ENCODE peak calls at places on chromosome 20, in eight cellular contexts. One of them, this sample, is unnamed.
A peak's percentile ranks its signal among the peaks of the same experiment; 100 is the strongest.

GRCh38 chr20:50943091-50943490 is 11.9 kb upstream of the ADNP start:
- DNase-seq in NB4: no peak
- DNase-seq in GM12878: no peak
- DNase-seq in esophagus squamous epithelium: no peak
- DNase-seq in tibial nerve: no peak
- DNase-seq in transverse colon: no peak
- DNase-seq in body of pancreas: no peak
- DNase-seq in ovary: no peak
- DNase-seq in this sample: no peak

GRCh38 chr20:50532231-50532630 is 22.0 kb downstream of the PTPN1 start:
- DNase-seq in tibial nerve: no peak
- DNase-seq in NB4: no peak
- DNase-seq in GM12878: no peak
- DNase-seq in transverse colon: no peak
- DNase-seq in body of pancreas: no peak
- DNase-seq in esophagus squamous epithelium: no peak
- DNase-seq in ovary: no peak
- DNase-seq in this sample: no peak

GRCh38 chr20:52103911-52104545 is 87.6 kb downstream of the ZFP64 start:
- DNase-seq in NB4: peak; percentile 90
- DNase-seq in esophagus squamous epithelium: no peak
- DNase-seq in tibial nerve: no peak
- DNase-seq in GM12878: no peak
- DNase-seq in body of pancreas: no peak
- DNase-seq in ovary: no peak
- DNase-seq in transverse colon: no peak
- DNase-seq in this sample: no peak

GRCh38 chr20:18144541-18145099 is 7.0 kb downstream of the KAT14 start:
- DNase-seq in tibial nerve: no peak
- DNase-seq in NB4: no peak
- DNase-seq in body of pancreas: no peak
- DNase-seq in ovary: no peak
- DNase-seq in GM12878: no peak
- DNase-seq in esophagus squamous epithelium: no peak
- DNase-seq in transverse colon: no peak
- DNase-seq in this sample: no peak

GRCh38 chr20:59848182-59848581 is 85.3 kb downstream of the SYCP2 start:
- DNase-seq in NB4: no peak
- DNase-seq in body of pancreas: no peak
- DNase-seq in GM12878: no peak
- DNase-seq in tibial nerve: no peak
- DNase-seq in transverse colon: no peak
- DNase-seq in esophagus squamous epithelium: no peak
- DNase-seq in ovary: no peak
- DNase-seq in this sample: no peak

GRCh38 chr20:3233131-3233990 is 5.6 kb downstream of the SLC4A11 start:
- DNase-seq in NB4: no peak
- DNase-seq in GM12878: no peak
- DNase-seq in ovary: no peak
- DNase-seq in esophagus squamous epithelium: no peak
- DNase-seq in transverse colon: no peak
- DNase-seq in body of pancreas: no peak
- DNase-seq in tibial nerve: no peak
- DNase-seq in this sample: no peak

GRCh38 chr20:38169636-38170035 is 4.6 kb upstream of the TGM2 start:
- DNase-seq in NB4: no peak
- DNase-seq in tibial nerve: no peak
- DNase-seq in transverse colon: no peak
- DNase-seq in ovary: no peak
- DNase-seq in body of pancreas: no peak
- DNase-seq in esophagus squamous epithelium: no peak
- DNase-seq in GM12878: no peak
- DNase-seq in this sample: no peak

GRCh38 chr20:2305479-2305878 is 9.7 kb downstream of the TGM3 start:
- DNase-seq in tibial nerve: no peak
- DNase-seq in GM12878: no peak
- DNase-seq in esophagus squamous epithelium: no peak
- DNase-seq in ovary: no peak
- DNase-seq in body of pancreas: no peak
- DNase-seq in transverse colon: no peak
- DNase-seq in NB4: no peak
- DNase-seq in this sample: no peak

GRCh38 chr20:12207875-12208274 is 290.2 kb downstream of the BTBD3 start:
- DNase-seq in body of pancreas: peak; percentile 48
- DNase-seq in GM12878: no peak
- DNase-seq in ovary: no peak
- DNase-seq in NB4: peak; percentile 48
- DNase-seq in esophagus squamous epithelium: no peak
- DNase-seq in transverse colon: no peak
- DNase-seq in tibial nerve: no peak
- DNase-seq in this sample: peak; percentile 14

GRCh38 chr20:4167261-4168004 is 152.1 kb upstream of the RNF24 start:
- DNase-seq in body of pancreas: no peak
- DNase-seq in transverse colon: no peak
- DNase-seq in GM12878: no peak
- DNase-seq in esophagus squamous epithelium: no peak
- DNase-seq in NB4: no peak
- DNase-seq in ovary: no peak
- DNase-seq in tibial nerve: peak; percentile 43
- DNase-seq in this sample: no peak

GRCh38 chr20:64268180-64268579 is 12.6 kb downstream of the PCMTD2 start:
- DNase-seq in ovary: no peak
- DNase-seq in body of pancreas: no peak
- DNase-seq in NB4: no peak
- DNase-seq in esophagus squamous epithelium: no peak
- DNase-seq in tibial nerve: no peak
- DNase-seq in transverse colon: no peak
- DNase-seq in GM12878: no peak
- DNase-seq in this sample: no peak

GRCh38 chr20:22924949-22925612 is 110.0 kb upstream of the SSTR4 start:
- DNase-seq in esophagus squamous epithelium: no peak
- DNase-seq in body of pancreas: no peak
- DNase-seq in ovary: no peak
- DNase-seq in tibial nerve: no peak
- DNase-seq in NB4: no peak
- DNase-seq in GM12878: no peak
- DNase-seq in transverse colon: no peak
- DNase-seq in this sample: no peak

GRCh38 chr20:14384411-14384810 is 47.0 kb upstream of the FLRT3 start:
- DNase-seq in GM12878: no peak
- DNase-seq in esophagus squamous epithelium: no peak
- DNase-seq in tibial nerve: no peak
- DNase-seq in transverse colon: no peak
- DNase-seq in NB4: no peak
- DNase-seq in body of pancreas: no peak
- DNase-seq in ovary: no peak
- DNase-seq in this sample: no peak

GRCh38 chr20:31869942-31870702 is at the start of the genes DUSP15 and TTLL9:
- DNase-seq in tibial nerve: peak; percentile 29
- DNase-seq in transverse colon: peak; percentile 26
- DNase-seq in GM12878: no peak
- DNase-seq in body of pancreas: peak; percentile 52
- DNase-seq in NB4: peak; percentile 30
- DNase-seq in esophagus squamous epithelium: no peak
- DNase-seq in ovary: peak; percentile 70
- DNase-seq in this sample: peak; percentile 70

GRCh38 chr20:6381887-6382286 is 259.1 kb upstream of the FERMT1 start:
- DNase-seq in tibial nerve: no peak
- DNase-seq in ovary: no peak
- DNase-seq in body of pancreas: no peak
- DNase-seq in transverse colon: no peak
- DNase-seq in NB4: no peak
- DNase-seq in GM12878: no peak
- DNase-seq in esophagus squamous epithelium: no peak
- DNase-seq in this sample: no peak

GRCh38 chr20:58485326-58485725 is 29.9 kb downstream of the APCDD1L start:
- DNase-seq in tibial nerve: no peak
- DNase-seq in NB4: no peak
- DNase-seq in esophagus squamous epithelium: no peak
- DNase-seq in transverse colon: no peak
- DNase-seq in body of pancreas: no peak
- DNase-seq in GM12878: no peak
- DNase-seq in ovary: no peak
- DNase-seq in this sample: no peak

GRCh38 chr20:12969071-12969669 is 39.6 kb upstream of the SPTLC3 start:
- DNase-seq in transverse colon: no peak
- DNase-seq in NB4: no peak
- DNase-seq in tibial nerve: no peak
- DNase-seq in ovary: no peak
- DNase-seq in esophagus squamous epithelium: no peak
- DNase-seq in GM12878: no peak
- DNase-seq in body of pancreas: no peak
- DNase-seq in this sample: no peak

GRCh38 chr20:61414455-61414991 is 162.5 kb downstream of the CDH4 start:
- DNase-seq in transverse colon: no peak
- DNase-seq in esophagus squamous epithelium: no peak
- DNase-seq in body of pancreas: no peak
- DNase-seq in NB4: no peak
- DNase-seq in GM12878: no peak
- DNase-seq in tibial nerve: no peak
- DNase-seq in ovary: no peak
- DNase-seq in this sample: no peak

GRCh38 chr20:51500311-51500710 is 42.2 kb downstream of the NFATC2 start:
- DNase-seq in ovary: no peak
- DNase-seq in tibial nerve: no peak
- DNase-seq in body of pancreas: peak; percentile 22
- DNase-seq in GM12878: peak; percentile 37
- DNase-seq in transverse colon: no peak
- DNase-seq in NB4: peak; percentile 91
- DNase-seq in esophagus squamous epithelium: no peak
- DNase-seq in this sample: no peak

GRCh38 chr20:31698803-31699718 is 23.6 kb downstream of the BCL2L1 start:
- DNase-seq in body of pancreas: peak; percentile 88
- DNase-seq in tibial nerve: no peak
- DNase-seq in ovary: no peak
- DNase-seq in esophagus squamous epithelium: no peak
- DNase-seq in NB4: peak; percentile 29
- DNase-seq in transverse colon: peak; percentile 67
- DNase-seq in GM12878: no peak
- DNase-seq in this sample: peak; percentile 78

DNA sequence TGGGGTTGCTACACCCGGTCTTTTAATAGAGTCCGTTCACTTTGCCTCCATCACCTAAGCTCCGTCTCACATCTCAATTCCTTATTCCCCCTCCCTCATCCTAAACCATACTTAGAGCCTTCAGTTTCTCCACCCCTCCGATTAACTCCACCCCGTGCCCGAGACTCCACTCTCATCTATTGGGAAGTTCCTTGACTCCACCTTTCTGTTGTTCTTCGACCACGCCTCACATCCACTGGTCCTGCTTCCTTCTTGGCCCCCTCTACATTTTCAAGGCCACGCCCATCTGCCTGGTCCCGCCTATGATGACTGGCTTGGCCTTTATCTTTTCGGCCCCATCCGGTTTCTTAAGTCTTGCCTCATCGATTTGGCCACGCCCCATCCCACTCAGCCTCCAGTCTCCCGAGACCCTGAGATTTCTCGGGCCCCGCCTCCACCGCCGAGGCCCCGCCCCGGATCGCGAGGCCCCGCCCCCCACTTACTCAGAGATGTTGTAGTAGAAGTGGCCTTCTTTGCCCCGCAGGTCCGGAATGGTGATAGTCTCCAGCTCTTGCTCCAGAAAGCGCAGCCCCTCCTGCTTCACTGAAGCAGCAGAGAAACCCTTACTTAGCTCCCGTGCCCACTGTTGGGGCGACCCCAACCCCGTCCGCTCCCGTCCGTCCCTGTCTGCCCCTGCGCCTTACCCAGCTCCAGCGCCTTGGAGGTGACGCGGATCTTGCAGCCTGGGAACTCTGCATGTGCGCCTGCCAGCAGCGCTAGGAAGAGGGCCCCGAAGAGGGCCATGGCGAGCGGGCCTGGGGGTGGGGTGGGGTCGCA is 1.1 kb downstream of the PLTP start:
- DNase-seq in tibial nerve: peak; percentile 99
- DNase-seq in body of pancreas: peak; percentile 99
- DNase-seq in ovary: peak; percentile 100
- DNase-seq in NB4: peak; percentile 100
- DNase-seq in esophagus squamous epithelium: peak; percentile 93
- DNase-seq in transverse colon: peak; percentile 97
- DNase-seq in GM12878: peak; percentile 99
- DNase-seq in this sample: peak; percentile 100
- TF ChIP-seq POLR2A in tibial nerve: no peak
- TF ChIP-seq POLR2A in body of pancreas: peak; percentile 75
- TF ChIP-seq POLR2A in ovary: peak; percentile 86
- TF ChIP-seq POLR2A in NB4: peak; percentile 98
- TF ChIP-seq POLR2A in esophagus squamous epithelium: no peak
- TF ChIP-seq POLR2A in transverse colon: peak; percentile 63
- TF ChIP-seq POLR2A in GM12878: peak; percentile 77
- TF ChIP-seq POLR2A in this sample: peak; percentile 92

GRCh38 chr20:46544576-46544975 is 5.9 kb downstream of the OCSTAMP start:
- DNase-seq in ovary: no peak
- DNase-seq in esophagus squamous epithelium: no peak
- DNase-seq in tibial nerve: no peak
- DNase-seq in NB4: peak; percentile 64
- DNase-seq in body of pancreas: no peak
- DNase-seq in GM12878: no peak
- DNase-seq in transverse colon: no peak
- DNase-seq in this sample: no peak
- H3K4me3 ChIP-seq in ovary: no peak overlapping the region
- H3K4me3 ChIP-seq in esophagus squamous epithelium: no peak overlapping the region
- H3K4me3 ChIP-seq in tibial nerve: no peak overlapping the region
- H3K4me3 ChIP-seq in NB4: peak overlapping the region; percentile 22
- H3K4me3 ChIP-seq in body of pancreas: no peak overlapping the region
- H3K4me3 ChIP-seq in GM12878: no peak overlapping the region
- H3K4me3 ChIP-seq in transverse colon: no peak overlapping the region
- H3K4me3 ChIP-seq in this sample: no peak overlapping the region

DNA sequence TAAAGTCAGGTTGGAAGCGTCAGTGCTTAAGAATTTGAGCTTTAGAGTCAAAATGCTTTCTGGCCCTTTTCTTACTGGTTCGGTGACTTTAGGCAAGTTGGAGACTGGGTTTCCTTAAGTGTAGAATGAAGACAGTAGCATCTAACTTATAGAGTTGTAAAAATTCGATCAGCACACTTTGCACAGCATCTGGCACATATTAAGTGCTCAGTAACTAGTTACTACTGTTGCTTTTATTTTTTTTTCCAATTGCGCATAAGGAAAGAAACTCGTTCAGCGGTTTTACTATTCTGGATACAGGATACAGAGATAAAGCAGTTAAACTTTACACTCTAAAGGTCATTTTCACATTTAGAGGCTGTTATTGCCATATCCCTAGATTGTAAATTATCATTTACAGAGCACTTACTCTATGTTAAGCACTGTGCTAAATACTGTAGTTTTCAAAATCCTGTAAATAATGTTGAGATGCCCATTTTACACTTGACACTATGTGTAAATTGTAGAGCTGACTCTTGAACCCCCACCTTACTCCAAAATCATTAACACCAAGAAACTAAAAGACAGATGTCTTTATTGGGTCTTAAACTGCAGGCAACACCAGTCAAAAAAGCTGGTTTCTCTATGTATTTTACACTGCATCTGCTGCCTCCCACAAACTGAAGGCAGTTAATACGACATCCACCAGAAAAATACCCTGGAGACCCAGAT is 864 bp downstream of the ROMO1 start:
- DNase-seq in NB4: no peak
- DNase-seq in GM12878: no peak
- DNase-seq in body of pancreas: no peak
- DNase-seq in esophagus squamous epithelium: no peak
- DNase-seq in tibial nerve: no peak
- DNase-seq in transverse colon: no peak
- DNase-seq in ovary: no peak
- DNase-seq in this sample: no peak
- TF ChIP-seq POLR2A in NB4: no peak
- TF ChIP-seq POLR2A in GM12878: no peak
- TF ChIP-seq POLR2A in body of pancreas: no peak
- TF ChIP-seq POLR2A in esophagus squamous epithelium: no peak
- TF ChIP-seq POLR2A in tibial nerve: no peak
- TF ChIP-seq POLR2A in transverse colon: no peak
- TF ChIP-seq POLR2A in ovary: no peak
- TF ChIP-seq POLR2A in this sample: no peak

GRCh38 chr20:10739134-10739533 is 65.3 kb upstream of the JAG1 start:
- DNase-seq in NB4: no peak
- DNase-seq in esophagus squamous epithelium: no peak
- DNase-seq in transverse colon: no peak
- DNase-seq in ovary: no peak
- DNase-seq in GM12878: no peak
- DNase-seq in body of pancreas: no peak
- DNase-seq in tibial nerve: no peak
- DNase-seq in this sample: no peak
- H3K4me3 ChIP-seq in NB4: no peak overlapping the region
- H3K4me3 ChIP-seq in esophagus squamous epithelium: peak overlapping the region; percentile 7
- H3K4me3 ChIP-seq in transverse colon: no peak overlapping the region
- H3K4me3 ChIP-seq in ovary: peak overlapping the region; percentile 15
- H3K4me3 ChIP-seq in GM12878: no peak overlapping the region
- H3K4me3 ChIP-seq in body of pancreas: no peak overlapping the region
- H3K4me3 ChIP-seq in tibial nerve: peak overlapping the region; percentile 23
- H3K4me3 ChIP-seq in this sample: peak overlapping the region; percentile 30